ENCODE peak calls at places on chromosome 9, in five cellular contexts. E is AG09309, B is NB4, M is uterus, S is cardiac fibroblast. P is an unnamed sample.
A peak's percentile ranks its signal among the peaks of the same experiment; 100 is the strongest.

GRCh38 chr9:27033815-27034403 is 28.4 kb upstream of the LRRC19 start:
- DNase-seq in M (peak; percentile 52), S (peak; percentile 75), B (peak; percentile 73), E (peak; percentile 20), P (no peak)

GRCh38 chr9:73683862-73684591 is 532.4 kb downstream of the ANXA1 start:
- DNase-seq in B (peak; percentile 17), S (peak; percentile 51), E (no peak), M (no peak), P (no peak)

GRCh38 chr9:21491742-21492141 is 9.6 kb upstream of the IFNE start:
- DNase-seq in B (no peak), S (no peak), M (no peak), E (no peak), P (no peak)

GRCh38 chr9:131096490-131097258 is at the start of gene AIF1L:
- DNase-seq in M (no peak), E (no peak), S (no peak), B (no peak), P (no peak)

GRCh38 chr9:134481762-134482161 is 155.5 kb downstream of the RXRA start:
- DNase-seq in M (no peak), E (no peak), B (no peak), S (no peak), P (no peak)

GRCh38 chr9:26357803-26358339 is 534.7 kb downstream of the CAAP1 start:
- DNase-seq in E (no peak), M (no peak), S (no peak), B (no peak), P (no peak)

GRCh38 chr9:74373348-74373747 is 123.8 kb upstream of the RORB start:
- DNase-seq in E (no peak), B (no peak), S (no peak), M (no peak), P (no peak)

GRCh38 chr9:82421498-82421897 is 432.9 kb downstream of the SPATA31D1 start:
- DNase-seq in E (no peak), B (no peak), M (no peak), S (no peak), P (no peak)

GRCh38 chr9:127370147-127370579 is 26.8 kb upstream of the SLC2A8 start:
- DNase-seq in E (no peak), S (no peak), B (no peak), M (no peak), P (no peak)

GRCh38 chr9:26034776-26035175 is 356.5 kb upstream of the TUSC1 start:
- DNase-seq in M (no peak), E (no peak), B (no peak), S (peak; percentile 13), P (no peak)

GRCh38 chr9:87497080-87497603 is 525 bp upstream of the DAPK1 start:
- DNase-seq in B (no peak), M (no peak), S (no peak), E (no peak), P (no peak)

GRCh38 chr9:74025402-74025894 is 471.7 kb upstream of the RORB start:
- DNase-seq in M (no peak), E (no peak), S (peak; percentile 19), B (no peak), P (no peak)

GRCh38 chr9:105063665-105064247 is 135.8 kb upstream of the ABCA1 start:
- DNase-seq in E (peak; percentile 91), B (peak; percentile 40), S (peak; percentile 97), M (peak; percentile 20), P (no peak)

GRCh38 chr9:112245126-112245525 is 70.0 kb upstream of the SUSD1 start:
- DNase-seq in M (no peak), E (no peak), B (no peak), S (no peak), P (no peak)

GRCh38 chr9:77011973-77012817 is 7.3 kb upstream of the FOXB2 start:
- DNase-seq in S (peak; percentile 63), M (peak; percentile 34), B (peak; percentile 72), E (no peak), P (no peak)

GRCh38 chr9:6055213-6055612 is 39.8 kb upstream of the RANBP6 start:
- DNase-seq in B (peak; percentile 98), E (peak; percentile 97), M (peak; percentile 55), S (peak; percentile 99), P (no peak)

GRCh38 chr9:80378669-80379293 is 807.0 kb downstream of the TLE4 start:
- DNase-seq in S (peak; percentile 8), E (no peak), M (no peak), B (no peak), P (no peak)

GRCh38 chr9:78236511-78236950 is 656 bp downstream of the CEP78 start:
- DNase-seq in M (peak; percentile 18), E (no peak), B (no peak), S (no peak), P (no peak)

GRCh38 chr9:100427366-100428263 is 672 bp downstream of the MSANTD3 start:
- DNase-seq in E (no peak), M (peak; percentile 66), B (peak; percentile 58), S (peak; percentile 79), P (no peak)

GRCh38 chr9:123834218-123834906 is 95.6 kb downstream of the DENND1A start:
- DNase-seq in S (peak; percentile 31), B (peak; percentile 34), M (no peak), E (no peak), P (no peak)

GRCh38 chr9:131954299-131954698 is 125.4 kb downstream of the MED27 start:
- DNase-seq in E (no peak), S (no peak), M (no peak), B (no peak), P (no peak)

GRCh38 chr9:134336924-134337323 is 10.7 kb downstream of the RXRA start:
- DNase-seq in B (no peak), S (no peak), E (no peak), M (no peak), P (no peak)

GRCh38 chr9:97980918-97981827 is 2.0 kb upstream of the ANP32B start:
- DNase-seq in E (no peak), B (peak; percentile 19), S (no peak), M (peak; percentile 34), P (no peak)

GRCh38 chr9:127360829-127361228 is 36.1 kb upstream of the SLC2A8 start:
- DNase-seq in B (peak; percentile 56), S (peak; percentile 14), E (no peak), M (peak; percentile 30), P (no peak)

GRCh38 chr9:96655198-96655851 is at the start of gene PRXL2C:
- DNase-seq in M (peak; percentile 87), E (no peak), S (peak; percentile 65), B (peak; percentile 67), P (peak; percentile 74)
- TF ChIP-seq CTCF in M (no peak), E (no peak), S (no peak), B (no peak), P (no peak)

GRCh38 chr9:129718647-129719046 is 34.2 kb downstream of the PTGES start:
- DNase-seq in B (no peak), M (no peak), S (no peak), E (no peak), P (no peak)

GRCh38 chr9:129720181-129720864 is 32.5 kb downstream of the PTGES start:
- DNase-seq in M (no peak), E (no peak), S (no peak), B (no peak), P (no peak)

GRCh38 chr9:129717991-129718390 is 34.9 kb downstream of the PTGES start:
- DNase-seq in S (no peak), B (no peak), M (no peak), E (no peak), P (no peak)

GRCh38 chr9:129720865-129721545 is 31.8 kb downstream of the PTGES start:
- DNase-seq in E (no peak), S (no peak), B (no peak), M (no peak), P (no peak)

DNA sequence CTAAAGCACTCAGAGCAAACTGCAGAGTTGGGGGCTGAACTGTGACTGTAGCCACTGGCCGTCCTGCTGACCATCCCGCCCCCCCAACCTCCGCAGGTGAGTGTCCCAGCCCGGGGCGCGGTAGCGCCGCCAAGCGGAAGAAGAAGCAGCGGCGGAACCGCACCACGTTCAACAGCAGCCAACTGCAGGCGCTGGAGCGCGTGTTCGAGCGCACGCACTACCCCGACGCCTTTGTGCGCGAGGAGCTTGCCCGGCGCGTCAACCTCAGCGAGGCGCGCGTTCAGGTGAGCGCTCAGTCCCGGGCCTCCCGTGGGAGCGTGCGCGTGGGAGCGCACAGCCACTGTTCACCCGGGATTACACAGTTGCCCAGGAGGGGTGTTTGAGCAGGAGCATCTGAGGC is 33.7 kb downstream of the PTGES start:
- DNase-seq in E (no peak), S (no peak), M (no peak), B (no peak), P (no peak)
- TF ChIP-seq CTCF in E (no peak), S (no peak), M (no peak), B (no peak), P (no peak)

GRCh38 chr9:12989669-12990068 is 214.8 kb downstream of the LURAP1L start:
- DNase-seq in M (no peak), E (no peak), S (no peak), B (no peak), P (no peak)

GRCh38 chr9:12993432-12993831 is 218.6 kb downstream of the LURAP1L start:
- DNase-seq in S (peak; percentile 22), B (no peak), M (no peak), E (no peak), P (no peak)

GRCh38 chr9:12988259-12988658 is 213.4 kb downstream of the LURAP1L start:
- DNase-seq in S (no peak), E (no peak), M (no peak), B (no peak), P (no peak)
- TF ChIP-seq CTCF in S (no peak), E (no peak), M (no peak), B (no peak), P (no peak)

GRCh38 chr9:34256104-34256503 is 73.0 kb downstream of the KIF24 start:
- DNase-seq in B (peak; percentile 53), E (no peak), M (no peak), S (no peak), P (no peak)
- TF ChIP-seq CTCF in B (peak; percentile 52), E (peak; percentile 35), M (no peak), S (no peak), P (no peak)

GRCh38 chr9:121930970-121931369 is 162.1 kb downstream of the TTLL11 start:
- DNase-seq in E (no peak), M (no peak), S (no peak), B (no peak), P (no peak)

GRCh38 chr9:121926417-121926816 is 166.7 kb downstream of the TTLL11 start:
- DNase-seq in E (no peak), S (no peak), B (no peak), M (no peak), P (no peak)

GRCh38 chr9:121927081-121927480 is 166.0 kb downstream of the TTLL11 start:
- DNase-seq in S (no peak), E (no peak), M (no peak), B (no peak), P (no peak)

GRCh38 chr9:121927636-121928035 is 165.5 kb downstream of the TTLL11 start:
- DNase-seq in B (no peak), S (no peak), M (no peak), E (no peak), P (no peak)

GRCh38 chr9:121929893-121930875 is 162.9 kb downstream of the TTLL11 start:
- DNase-seq in S (no peak), M (no peak), E (no peak), B (peak; percentile 16), P (no peak)
- TF ChIP-seq CTCF in S (no peak), M (no peak), E (no peak), B (peak; percentile 15), P (no peak)

GRCh38 chr9:18320046-18320445 is 153.9 kb upstream of the ADAMTSL1 start:
- DNase-seq in S (peak; percentile 15), M (no peak), E (no peak), B (no peak), P (no peak)
- TF ChIP-seq CTCF in S (peak; percentile 10), M (no peak), E (peak; percentile 35), B (no peak), P (no peak)